ENCODE peak calls at places on chromosome 6, in seven cellular contexts. C is tibial nerve, W is AG09309, M is testis, N is NB4, K is IMR-90, P is mucosa of descending colon. E is an unnamed sample.

GRCh38 chr6:15444881-15445280 is 199.0 kb downstream of the JARID2 start:
- DNase-seq in W (no peak), C (no peak), K (no peak), M (peak; percentile 39), N (peak; percentile 48), P (no peak), E (no peak)

GRCh38 chr6:159959165-159959975 is 9.5 kb upstream of the IGF2R start:
- DNase-seq in C (no peak), P (no peak), K (no peak), W (no peak), M (no peak), N (peak; percentile 87), E (no peak)

GRCh38 chr6:88380618-88381288 is 214.6 kb upstream of the CNR1 start:
- DNase-seq in W (no peak), P (no peak), K (no peak), C (no peak), N (no peak), M (peak; percentile 44), E (no peak)

GRCh38 chr6:13681305-13682061 is 30.2 kb downstream of the RANBP9 start:
- DNase-seq in C (no peak), K (no peak), N (peak; percentile 52), W (no peak), M (no peak), P (no peak), E (no peak)

GRCh38 chr6:98787401-98787800 is 47.0 kb upstream of the POU3F2 start:
- DNase-seq in C (no peak), P (no peak), N (no peak), K (no peak), W (no peak), M (no peak), E (no peak)

GRCh38 chr6:89944826-89945407 is 50.6 kb downstream of the GJA10 start:
- DNase-seq in P (no peak), M (no peak), W (no peak), N (peak; percentile 27), K (peak; percentile 33), C (no peak), E (no peak)

GRCh38 chr6:92922216-92922806 is 497.0 kb downstream of the EPHA7 start:
- DNase-seq in M (no peak), P (no peak), W (no peak), K (no peak), C (no peak), N (no peak), E (no peak)

GRCh38 chr6:37894585-37894984 is 75.1 kb downstream of the ZFAND3 start:
- DNase-seq in K (no peak), N (no peak), W (no peak), C (no peak), P (no peak), M (no peak), E (no peak)

GRCh38 chr6:93779086-93779858 is 359.9 kb upstream of the EPHA7 start:
- DNase-seq in K (no peak), P (no peak), N (no peak), C (no peak), W (no peak), M (peak; percentile 55), E (no peak)

GRCh38 chr6:135221505-135221904 is 40.4 kb downstream of the MYB start:
- DNase-seq in C (no peak), P (no peak), M (no peak), N (no peak), K (no peak), W (no peak), E (no peak)

GRCh38 chr6:56682580-56682979 is 39.9 kb upstream of the DST start:
- DNase-seq in M (no peak), C (no peak), W (no peak), K (no peak), N (no peak), P (no peak), E (no peak)

GRCh38 chr6:24323632-24324337 is 34.1 kb downstream of the DCDC2 start:
- DNase-seq in C (no peak), P (no peak), M (no peak), K (no peak), N (no peak), W (no peak), E (no peak)

GRCh38 chr6:118146584-118146983 is 239.5 kb downstream of the SLC35F1 start:
- DNase-seq in P (no peak), C (no peak), W (no peak), N (no peak), M (no peak), K (no peak), E (no peak)

GRCh38 chr6:85749236-85749635 is 106.5 kb upstream of the SYNCRIP start:
- DNase-seq in N (no peak), C (no peak), K (no peak), P (no peak), W (no peak), M (peak; percentile 17), E (no peak)

GRCh38 chr6:33249732-33250625 is 21.7 kb downstream of the VPS52 start:
- DNase-seq in C (no peak), N (peak; percentile 58), M (no peak), W (no peak), P (peak; percentile 37), K (peak; percentile 88), E (no peak)

GRCh38 chr6:33248932-33249731 is 22.5 kb downstream of the VPS52 start:
- DNase-seq in N (peak; percentile 100), K (peak; percentile 99), W (peak; percentile 95), C (peak; percentile 94), M (peak; percentile 99), P (peak; percentile 98), E (peak; percentile 91)

GRCh38 chr6:33248643-33248931 is 23.1 kb downstream of the VPS52 start:
- DNase-seq in C (no peak), W (no peak), N (peak; percentile 72), P (no peak), K (no peak), M (no peak), E (no peak)

GRCh38 chr6:33250731-33251130 is 20.9 kb downstream of the VPS52 start:
- DNase-seq in M (no peak), W (no peak), K (no peak), P (no peak), N (no peak), C (no peak), E (no peak)

GRCh38 chr6:33247977-33248642 is 23.6 kb downstream of the VPS52 start:
- DNase-seq in K (peak; percentile 81), M (peak; percentile 95), C (peak; percentile 90), W (no peak), N (peak; percentile 91), P (peak; percentile 93), E (peak; percentile 98)
- TF ChIP-seq CTCF in K (peak; percentile 96), M (peak; percentile 85), C (peak; percentile 97), W (peak; percentile 88), N (peak; percentile 83), P (peak; percentile 95), E (peak; percentile 36)

GRCh38 chr6:82619573-82619972 is 256.0 kb downstream of the TPBG start:
- DNase-seq in P (no peak), N (no peak), W (no peak), M (no peak), C (no peak), K (no peak), E (no peak)

GRCh38 chr6:82612475-82612874 is 248.9 kb downstream of the TPBG start:
- DNase-seq in K (no peak), M (no peak), C (no peak), N (no peak), W (peak; percentile 27), P (no peak), E (no peak)

GRCh38 chr6:82614518-82614917 is 250.9 kb downstream of the TPBG start:
- DNase-seq in M (no peak), P (no peak), K (no peak), N (no peak), W (no peak), C (no peak), E (no peak)

GRCh38 chr6:82617648-82618047 is 254.0 kb downstream of the TPBG start:
- DNase-seq in M (no peak), K (no peak), W (no peak), P (no peak), N (no peak), C (no peak), E (no peak)

GRCh38 chr6:82616386-82617028 is 252.9 kb downstream of the TPBG start:
- DNase-seq in P (no peak), N (no peak), C (no peak), K (peak; percentile 2), M (no peak), W (no peak), E (no peak)
- TF ChIP-seq CTCF in P (no peak), N (no peak), C (no peak), K (peak; percentile 26), M (no peak), W (peak; percentile 36), E (no peak)

GRCh38 chr6:1208876-1209275 is 103.0 kb upstream of the FOXQ1 start:
- DNase-seq in K (peak; percentile 4), N (no peak), W (no peak), P (no peak), M (no peak), C (no peak), E (no peak)
- TF ChIP-seq CTCF in K (no peak), N (no peak), W (no peak), P (no peak), M (no peak), C (no peak), E (no peak)

DNA sequence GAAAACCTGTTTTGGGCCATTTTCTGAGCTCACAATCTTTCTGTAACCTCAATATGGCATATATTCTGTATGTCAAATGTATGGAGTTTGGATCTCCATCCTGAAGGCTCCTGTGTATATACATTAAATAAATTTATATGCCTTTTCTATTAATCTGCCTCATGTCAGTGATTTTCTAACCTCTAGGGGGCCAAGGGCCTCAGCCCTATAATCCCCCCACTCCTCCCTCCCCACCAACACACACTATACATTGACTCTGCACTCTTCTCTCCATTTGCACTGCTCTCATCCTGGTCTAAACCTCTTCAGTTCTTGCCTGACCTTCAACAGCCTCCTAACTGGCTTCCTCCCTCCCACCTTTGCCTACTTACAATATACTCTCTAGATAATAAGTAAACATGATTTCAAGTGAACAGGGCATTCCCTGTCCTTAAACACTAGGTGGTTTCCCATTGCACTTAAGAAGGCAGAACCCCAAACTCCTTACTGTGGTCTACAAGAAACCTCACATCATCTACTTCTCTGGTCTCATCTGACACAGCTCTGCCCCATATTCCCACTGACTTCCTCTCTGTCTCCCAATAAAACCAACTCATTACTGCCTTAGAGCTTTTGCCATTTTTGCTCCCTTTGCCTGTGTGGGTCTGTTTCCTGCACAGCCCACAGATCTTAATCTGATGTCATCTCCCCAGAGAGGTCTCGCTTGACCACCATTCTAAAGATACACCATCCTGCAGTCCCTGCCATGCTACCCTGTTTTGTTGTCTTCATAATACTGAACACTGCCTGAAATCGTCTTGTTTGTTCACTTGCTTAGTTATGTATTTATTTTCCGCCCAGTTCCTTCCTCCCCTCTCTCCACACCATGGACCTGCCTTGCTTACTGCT is 213.7 kb downstream of the SYNE1 start:
- DNase-seq in N (peak; percentile 36), C (no peak), W (no peak), K (no peak), M (no peak), P (no peak), E (no peak)
- TF ChIP-seq CTCF in N (no peak), C (no peak), W (no peak), K (peak; percentile 4), M (no peak), P (no peak), E (no peak)

GRCh38 chr6:35202066-35202546 is 11.7 kb upstream of the SCUBE3 start:
- DNase-seq in P (peak; percentile 37), K (no peak), M (no peak), C (no peak), N (no peak), W (no peak), E (no peak)
- TF ChIP-seq CTCF in P (no peak), K (no peak), M (no peak), C (no peak), N (no peak), W (no peak), E (no peak)